ENCODE peak calls at places on chromosome 4, in five cellular contexts. A is hepatic stellate cell, M is AG04450, Q is GM18507, J is Caco-2. C is an unnamed sample.

GRCh38 chr4:6396696-6397236 is 75.6 kb downstream of the PPP2R2C start:
- DNase-seq in J (no peak), Q (no peak), A (no peak), M (no peak), C (no peak)

GRCh38 chr4:41028392-41029076 is 185.8 kb downstream of the APBB2 start:
- DNase-seq in J (no peak), Q (no peak), M (no peak), A (no peak), C (no peak)

GRCh38 chr4:44545781-44546180 is 97.2 kb upstream of the KCTD8 start:
- DNase-seq in Q (no peak), J (no peak), M (no peak), A (no peak), C (no peak)

GRCh38 chr4:38529189-38530115 is 134.5 kb upstream of the KLF3 start:
- DNase-seq in A (no peak), M (no peak), Q (peak), J (no peak), C (no peak)

GRCh38 chr4:772776-773175 is 53.2 kb downstream of the CPLX1 start:
- DNase-seq in Q (no peak), M (no peak), A (no peak), J (no peak), C (no peak)

GRCh38 chr4:30718889-30719252 is 1.3 kb upstream of the PCDH7 start:
- DNase-seq in Q (no peak), A (no peak), M (no peak), J (no peak), C (no peak)

GRCh38 chr4:114922582-114922912 is 190.9 kb downstream of the NDST4 start:
- DNase-seq in Q (no peak), J (no peak), A (no peak), M (no peak), C (no peak)

GRCh38 chr4:53702334-53703266 is 111.3 kb upstream of the LNX1 start:
- DNase-seq in Q (no peak), M (no peak), A (peak), J (no peak), C (peak)

GRCh38 chr4:101418055-101418454 is 70.7 kb upstream of the PPP3CA start:
- DNase-seq in M (no peak), Q (peak), A (no peak), J (no peak), C (no peak)

GRCh38 chr4:78058591-78059523 is 1.7 kb downstream of the FRAS1 start:
- DNase-seq in M (no peak), A (peak), Q (no peak), J (peak), C (peak)

GRCh38 chr4:138410266-138410665 is 168.1 kb upstream of the SLC7A11 start:
- DNase-seq in A (no peak), J (no peak), M (no peak), Q (no peak), C (no peak)

GRCh38 chr4:139315221-139315675 is 13.0 kb upstream of the NDUFC1 start:
- DNase-seq in M (no peak), J (no peak), Q (no peak), A (no peak), C (no peak)

GRCh38 chr4:75429208-75429607 is 85.0 kb downstream of the RCHY1 start:
- DNase-seq in Q (no peak), J (no peak), A (no peak), M (no peak), C (no peak)

GRCh38 chr4:6134612-6135220 is 65.6 kb downstream of the JAKMIP1 start:
- DNase-seq in M (no peak), Q (peak), J (no peak), A (no peak), C (peak)

GRCh38 chr4:123877561-123877960 is 481.0 kb downstream of the SPRY1 start:
- DNase-seq in M (no peak), Q (no peak), A (no peak), J (no peak), C (no peak)

GRCh38 chr4:5024673-5025072 is 5.4 kb upstream of the CYTL1 start:
- DNase-seq in J (no peak), A (no peak), M (no peak), Q (no peak), C (no peak)

GRCh38 chr4:20126906-20127305 is 124.8 kb upstream of the SLIT2 start:
- DNase-seq in Q (no peak), A (no peak), M (peak), J (no peak), C (no peak)

GRCh38 chr4:108959497-108959896 is 196.6 kb upstream of the ETNPPL start:
- DNase-seq in M (no peak), Q (no peak), J (no peak), A (no peak), C (no peak)

GRCh38 chr4:89000844-89001360 is 56.1 kb downstream of the FAM13A start:
- DNase-seq in A (peak), Q (no peak), J (no peak), M (no peak), C (no peak)

GRCh38 chr4:6753103-6753560 is 29.4 kb upstream of the KIAA0232 start:
- DNase-seq in M (no peak), A (no peak), Q (no peak), J (no peak), C (no peak)

GRCh38 chr4:107719211-107719926 is 665 bp downstream of the PAPSS1 start:
- DNase-seq in J (peak), M (no peak), Q (no peak), A (peak), C (peak)